ENCODE peak calls at places on chromosomes 4 and X, in nine cellular contexts. M is cardiac septum, G is SK-N-SH, N is sigmoid colon, A is breast epithelium, J is nephron progenitor cell, F is HT-29, V is HFFc6, R is brain microvascular endothelial cell. W is an unnamed sample.
A peak's percentile ranks its signal among the peaks of the same experiment; 100 is the strongest.

GRCh38 chrX:153507484-153508178 is 9.8 kb upstream of the ATP2B3 start:
- DNase-seq in M (peak; percentile 90), G (peak; percentile 94), N (peak; percentile 90), A (peak; percentile 62), J (peak; percentile 87), F (peak; percentile 95), V (peak; percentile 52), R (peak; percentile 54), W (peak; percentile 61)

GRCh38 chr4:86004030-86004429 is 355.8 kb downstream of the MAPK10 start:
- DNase-seq in M (no peak), G (no peak), N (no peak), A (no peak), J (no peak), F (no peak), V (no peak), R (no peak), W (no peak)

GRCh38 chr4:70564033-70564432 is 28.0 kb upstream of the AMBN start:
- DNase-seq in M (no peak), G (no peak), N (no peak), A (no peak), J (no peak), F (no peak), V (no peak), R (no peak), W (no peak)

GRCh38 chrX:47146936-47147859 is 2.2 kb downstream of the RBM10 start:
- DNase-seq in M (no peak), G (no peak), N (peak; percentile 67), A (no peak), J (no peak), F (no peak), V (no peak), R (no peak), W (no peak)

GRCh38 chr4:7462509-7462971 is 27.8 kb upstream of the PSAPL1 start:
- DNase-seq in M (no peak), G (peak; percentile 71), N (no peak), A (no peak), J (no peak), F (peak; percentile 42), V (peak; percentile 5), R (no peak), W (peak; percentile 68)

GRCh38 chr4:1987721-1988326 is 20.9 kb downstream of the NELFA start:
- DNase-seq in M (no peak), G (no peak), N (no peak), A (no peak), J (no peak), F (no peak), V (no peak), R (no peak), W (no peak)

GRCh38 chr4:157706134-157706533 is 466.7 kb downstream of the GASK1B start:
- DNase-seq in M (no peak), G (no peak), N (no peak), A (no peak), J (no peak), F (peak; percentile 9), V (no peak), R (no peak), W (no peak)

GRCh38 chr4:56186808-56187523 is 200.3 kb downstream of the AASDH start:
- DNase-seq in M (no peak), G (no peak), N (no peak), A (no peak), J (peak; percentile 35), F (no peak), V (no peak), R (no peak), W (no peak)

GRCh38 chrX:24146283-24146865 is 3.2 kb upstream of the ZFX start:
- DNase-seq in M (no peak), G (no peak), N (no peak), A (no peak), J (no peak), F (peak; percentile 20), V (no peak), R (no peak), W (peak; percentile 31)

GRCh38 chr4:3791910-3792542 is 25.8 kb downstream of the ADRA2C start:
- DNase-seq in M (no peak), G (no peak), N (no peak), A (no peak), J (peak; percentile 98), F (peak; percentile 41), V (peak; percentile 2), R (peak; percentile 6), W (peak; percentile 35)

GRCh38 chr4:25903905-25904747 is 9.9 kb upstream of the SMIM20 start:
- DNase-seq in M (no peak), G (no peak), N (no peak), A (no peak), J (no peak), F (no peak), V (no peak), R (no peak), W (no peak)

GRCh38 chr4:170014359-170015008 is 11.7 kb downstream of the MFAP3L start:
- DNase-seq in M (no peak), G (peak; percentile 11), N (no peak), A (no peak), J (no peak), F (no peak), V (no peak), R (no peak), W (peak; percentile 55)

GRCh38 chr4:40626183-40626990 is 3.3 kb downstream of the RBM47 start:
- DNase-seq in M (no peak), G (no peak), N (no peak), A (no peak), J (no peak), F (peak; percentile 43), V (peak; percentile 21), R (peak; percentile 4), W (no peak)

GRCh38 chr4:80360102-80360501 is 24.6 kb downstream of the CFAP299 start:
- DNase-seq in M (no peak), G (no peak), N (no peak), A (no peak), J (no peak), F (no peak), V (no peak), R (no peak), W (no peak)

GRCh38 chr4:112075129-112075753 is 70.0 kb upstream of the FAM241A start:
- DNase-seq in M (no peak), G (peak; percentile 50), N (no peak), A (no peak), J (peak; percentile 15), F (peak; percentile 79), V (peak; percentile 61), R (peak; percentile 83), W (peak; percentile 63)

GRCh38 chrX:69165116-69165651 is at the start of gene PJA1:
- DNase-seq in M (peak; percentile 82), G (peak; percentile 88), N (peak; percentile 87), A (peak; percentile 55), J (peak; percentile 76), F (peak; percentile 41), V (peak; percentile 46), R (peak; percentile 46), W (peak; percentile 36)

GRCh38 chr4:96186593-96186992 is 346.7 kb downstream of the PDHA2 start:
- DNase-seq in M (no peak), G (no peak), N (no peak), A (no peak), J (no peak), F (no peak), V (no peak), R (no peak), W (no peak)

GRCh38 chr4:80045831-80046230 is 27.2 kb downstream of the ANTXR2 start:
- DNase-seq in M (no peak), G (no peak), N (no peak), A (no peak), J (no peak), F (no peak), V (peak; percentile 54), R (no peak), W (no peak)

GRCh38 chr4:80207172-80207583 is 9.9 kb downstream of the PRDM8 start:
- DNase-seq in M (no peak), G (no peak), N (no peak), A (no peak), J (peak; percentile 43), F (no peak), V (no peak), R (no peak), W (no peak)

GRCh38 chr4:26325191-26325590 is 4.4 kb downstream of the RBPJ start:
- DNase-seq in M (no peak), G (peak; percentile 33), N (no peak), A (no peak), J (no peak), F (peak; percentile 69), V (peak; percentile 50), R (peak; percentile 43), W (peak; percentile 34)